ENCODE peak calls at places on chromosomes 13 and 19, in ten cellular contexts. C is foreskin fibroblast, D is WERI-Rb-1, R is cardiac muscle cell, F is psoas muscle, N is mucosa of descending colon, Q is brain microvascular endothelial cell, K is GM12864, E is choroid plexus epithelial cell, H is coronary artery. B is an unnamed sample.

GRCh38 chr13:73268306-73268705 is 209.5 kb downstream of the KLF5 start:
- DNase-seq in R (no peak), D (no peak), Q (peak), E (peak), C (peak), H (no peak), N (peak), F (peak), K (no peak), B (no peak)

GRCh38 chr19:41699231-41699967 is 9.0 kb upstream of the CEACAM5 start:
- DNase-seq in C (no peak), E (no peak), K (no peak), Q (no peak), R (no peak), H (peak), D (no peak), F (no peak), N (peak), B (no peak)

GRCh38 chr19:46730187-46730586 is 13.3 kb upstream of the PRKD2 start:
- DNase-seq in E (no peak), F (no peak), R (no peak), Q (no peak), K (no peak), D (no peak), N (no peak), C (no peak), H (no peak), B (no peak)

GRCh38 chr19:35206855-35207254 is 21.7 kb downstream of the FAM187B start:
- DNase-seq in C (no peak), H (no peak), F (no peak), D (no peak), R (no peak), E (no peak), Q (no peak), K (no peak), N (no peak), B (no peak)

GRCh38 chr13:67408823-67409222 is 178.7 kb upstream of the PCDH9 start:
- DNase-seq in H (no peak), Q (no peak), C (no peak), E (peak), F (no peak), R (no peak), K (no peak), D (no peak), N (no peak), B (no peak)

GRCh38 chr13:41405367-41405766 is 52.0 kb upstream of the RGCC start:
- DNase-seq in H (no peak), E (no peak), C (no peak), K (no peak), R (no peak), N (no peak), Q (no peak), D (no peak), F (no peak), B (no peak)

GRCh38 chr13:113493315-113493951 is 2.9 kb upstream of the DCUN1D2 start:
- DNase-seq in E (peak), Q (peak), H (no peak), C (peak), N (no peak), R (no peak), D (no peak), K (no peak), F (no peak), B (peak)

GRCh38 chr19:12660980-12661379 is 5.6 kb downstream of the MAN2B1 start:
- DNase-seq in C (no peak), E (no peak), N (no peak), D (no peak), H (no peak), F (no peak), K (no peak), Q (no peak), R (no peak), B (no peak)

GRCh38 chr13:80755925-80756324 is 415.0 kb upstream of the SPRY2 start:
- DNase-seq in N (no peak), H (no peak), F (no peak), R (no peak), C (peak), K (no peak), D (no peak), E (peak), Q (no peak), B (no peak)

GRCh38 chr19:48842744-48843162 is 6.5 kb upstream of the HSD17B14 start:
- DNase-seq in D (peak), H (no peak), C (peak), F (no peak), R (peak), K (peak), E (peak), Q (peak), N (no peak), B (no peak)

GRCh38 chr13:87124785-87125074 is 546.4 kb upstream of the SLITRK5 start:
- DNase-seq in C (no peak), Q (no peak), F (no peak), E (no peak), K (no peak), N (no peak), D (no peak), R (no peak), H (no peak), B (no peak)

DNA sequence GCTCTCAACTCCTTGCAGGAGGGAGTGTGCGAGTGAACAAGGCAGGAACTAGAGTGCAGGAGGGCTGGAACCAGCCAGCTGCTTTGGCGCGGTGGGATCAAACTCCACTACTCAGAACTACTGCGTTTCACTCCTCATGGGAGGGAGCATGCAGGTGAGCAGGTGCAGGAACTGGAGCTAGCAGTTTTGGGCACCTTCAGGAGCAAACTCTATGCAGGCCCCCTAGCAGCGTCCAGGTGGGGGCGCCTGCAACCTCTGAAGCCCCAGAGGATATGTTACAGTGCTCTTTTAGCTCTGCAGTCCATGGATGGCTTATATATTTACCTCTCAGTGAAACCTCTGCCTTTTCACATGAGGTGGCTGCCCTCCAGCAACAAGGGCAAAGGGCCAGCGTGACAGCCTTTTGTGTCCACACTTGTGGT is 1303.4 kb downstream of the PCDH9 start:
- DNase-seq in K (no peak), Q (no peak), H (no peak), N (peak), C (peak), R (peak), D (peak), E (no peak), F (peak), B (no peak)
- TF ChIP-seq CTCF in K (no peak), Q (peak), H (no peak), N (no peak), C (peak), R (peak), D (peak), E (peak), F (no peak), B (peak)

GRCh38 chr19:1862068-1862423 is 1.3 kb downstream of the KLF16 start:
- DNase-seq in K (no peak), D (no peak), Q (no peak), F (no peak), H (no peak), R (no peak), E (no peak), C (no peak), N (no peak), B (no peak)

GRCh38 chr19:1860133-1860775 is 3.1 kb downstream of the KLF16 start:
- DNase-seq in D (peak), F (no peak), C (peak), K (no peak), R (peak), H (no peak), Q (peak), E (peak), N (peak), B (no peak)

GRCh38 chr19:1862424-1863307 is 713 bp downstream of the KLF16 start:
- DNase-seq in F (no peak), N (peak), D (no peak), R (peak), K (no peak), H (peak), Q (no peak), C (peak), E (no peak), B (no peak)

GRCh38 chr19:1861599-1862031 is 1.8 kb downstream of the KLF16 start:
- DNase-seq in K (no peak), R (no peak), E (no peak), D (no peak), H (no peak), F (no peak), N (peak), Q (no peak), C (peak), B (no peak)

DNA sequence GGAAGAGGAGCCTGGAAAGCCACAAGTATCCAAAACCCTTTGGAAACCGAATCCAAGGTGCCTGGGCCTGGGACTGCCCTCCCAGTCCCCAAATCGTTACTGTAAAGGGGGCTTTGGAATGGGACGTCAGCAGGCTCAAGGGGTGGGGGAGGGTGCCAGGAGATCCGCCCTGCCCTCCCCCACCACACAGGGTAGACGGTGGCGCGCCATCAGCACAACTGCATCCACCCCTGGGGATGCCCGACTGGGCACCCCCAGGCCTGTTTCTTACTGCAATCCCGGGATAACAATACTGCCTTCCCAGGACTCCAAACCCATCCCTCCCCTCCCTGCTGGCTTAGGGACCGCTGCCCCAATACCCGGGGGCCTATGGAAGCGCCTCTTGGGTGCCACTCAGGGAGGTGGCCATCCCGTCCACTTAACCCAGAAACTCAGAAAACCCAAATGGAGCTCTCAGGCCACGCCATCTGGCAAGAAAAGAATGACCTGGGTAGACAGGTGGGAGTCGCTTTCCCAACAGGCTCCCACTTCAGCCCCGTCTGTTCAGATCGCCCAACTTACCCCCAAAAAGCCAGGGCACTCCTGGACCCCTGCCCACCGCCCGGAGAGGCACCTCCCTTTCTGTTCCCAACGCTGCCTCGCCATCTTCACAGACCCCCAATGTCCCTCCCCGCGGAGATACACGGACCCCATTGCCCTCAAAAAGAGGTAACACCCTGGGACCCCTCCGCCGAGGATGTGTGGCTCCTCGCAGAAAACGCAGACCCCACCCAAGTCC is 2.4 kb downstream of the KLF16 start:
- DNase-seq in Q (no peak), K (no peak), E (no peak), R (no peak), C (no peak), D (no peak), H (no peak), F (no peak), N (no peak), B (no peak)
- H3K4me3 ChIP-seq in Q (peak), K (peak), E (peak), R (peak), C (peak), D (peak), H (peak), F (no peak), N (no peak), B (peak)

GRCh38 chr13:109272595-109273325 is 513.6 kb downstream of the IRS2 start:
- DNase-seq in F (no peak), K (no peak), E (peak), N (no peak), H (no peak), C (no peak), D (no peak), Q (peak), R (no peak), B (no peak)

GRCh38 chr13:109271555-109271954 is 514.8 kb downstream of the IRS2 start:
- DNase-seq in K (no peak), N (no peak), Q (no peak), F (no peak), C (no peak), E (no peak), H (no peak), R (no peak), D (no peak), B (no peak)

GRCh38 chr13:109273326-109273751 is 513.0 kb downstream of the IRS2 start:
- DNase-seq in F (no peak), E (peak), Q (peak), N (no peak), H (no peak), R (no peak), K (no peak), D (no peak), C (peak), B (no peak)

GRCh38 chr13:109271061-109271460 is 515.3 kb downstream of the IRS2 start:
- DNase-seq in R (no peak), Q (no peak), C (no peak), F (no peak), H (no peak), D (no peak), E (no peak), K (no peak), N (no peak), B (no peak)

GRCh38 chr13:109271991-109272454 is 514.4 kb downstream of the IRS2 start:
- DNase-seq in K (no peak), D (no peak), E (peak), Q (peak), R (no peak), F (no peak), C (no peak), N (no peak), H (no peak), B (no peak)
- TF ChIP-seq CTCF in K (no peak), D (no peak), E (no peak), Q (peak), R (no peak), F (no peak), C (no peak), N (no peak), H (no peak), B (no peak)

GRCh38 chr19:1070576-1070930 is 3.6 kb downstream of the ARHGAP45 start:
- DNase-seq in R (no peak), E (no peak), H (no peak), K (no peak), Q (no peak), C (peak), D (no peak), F (peak), N (no peak), B (no peak)

GRCh38 chr19:1068111-1069001 is 1.4 kb downstream of the ARHGAP45 start:
- DNase-seq in Q (no peak), E (no peak), D (no peak), R (no peak), K (no peak), C (no peak), H (no peak), F (peak), N (peak), B (no peak)

GRCh38 chr19:1070931-1071791 is 4.2 kb downstream of the ARHGAP45 start:
- DNase-seq in D (no peak), K (no peak), R (peak), E (no peak), H (no peak), N (no peak), Q (no peak), C (no peak), F (peak), B (no peak)

GRCh38 chr19:1067341-1068103 is 555 bp downstream of the ARHGAP45 start:
- DNase-seq in R (no peak), F (no peak), E (no peak), N (peak), K (no peak), D (no peak), H (no peak), Q (no peak), C (no peak), B (no peak)

DNA sequence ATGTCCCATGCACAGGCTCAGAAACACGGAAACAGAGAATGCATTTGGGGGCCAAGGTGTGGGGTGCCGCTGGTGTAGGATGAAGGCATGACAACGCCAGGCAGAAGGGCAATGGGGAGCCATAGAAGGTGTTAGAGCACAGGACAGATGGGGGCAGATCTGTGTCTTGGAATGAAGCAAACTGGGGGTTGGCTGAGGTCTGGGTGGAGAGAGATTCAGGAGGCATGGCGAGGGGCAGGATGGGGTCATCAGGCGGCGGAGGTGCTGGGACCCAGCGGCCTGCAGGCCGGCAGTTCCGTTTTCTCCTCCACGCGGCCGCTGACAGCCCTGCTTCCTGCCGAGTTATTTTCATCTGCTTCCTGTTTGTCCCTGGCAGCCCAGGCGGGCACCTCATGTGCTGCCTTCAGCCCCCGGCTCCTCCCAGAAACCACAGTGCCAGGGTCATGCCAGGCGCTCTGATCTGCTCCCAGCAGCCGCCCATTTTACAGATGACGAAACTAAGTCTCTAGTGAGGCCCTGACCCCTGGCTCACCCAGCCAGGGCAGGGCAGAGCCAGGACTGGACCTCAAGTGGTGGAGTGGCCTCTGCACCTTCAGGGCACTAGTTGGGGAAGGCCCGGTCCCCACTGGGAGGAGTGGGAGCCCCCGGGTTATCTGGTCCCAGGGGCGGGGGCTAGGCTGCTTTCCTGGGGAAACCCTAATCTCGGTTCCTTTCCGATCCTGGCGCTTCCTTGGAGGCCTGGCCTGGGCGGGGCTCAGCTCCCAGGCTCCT is 2.2 kb downstream of the ARHGAP45 start:
- DNase-seq in E (no peak), Q (no peak), F (peak), N (peak), H (no peak), K (no peak), C (no peak), D (no peak), R (no peak), B (no peak)
- H3K4me3 ChIP-seq in E (no peak), Q (no peak), F (peak), N (no peak), H (peak), K (peak), C (no peak), D (no peak), R (no peak), B (no peak)

DNA sequence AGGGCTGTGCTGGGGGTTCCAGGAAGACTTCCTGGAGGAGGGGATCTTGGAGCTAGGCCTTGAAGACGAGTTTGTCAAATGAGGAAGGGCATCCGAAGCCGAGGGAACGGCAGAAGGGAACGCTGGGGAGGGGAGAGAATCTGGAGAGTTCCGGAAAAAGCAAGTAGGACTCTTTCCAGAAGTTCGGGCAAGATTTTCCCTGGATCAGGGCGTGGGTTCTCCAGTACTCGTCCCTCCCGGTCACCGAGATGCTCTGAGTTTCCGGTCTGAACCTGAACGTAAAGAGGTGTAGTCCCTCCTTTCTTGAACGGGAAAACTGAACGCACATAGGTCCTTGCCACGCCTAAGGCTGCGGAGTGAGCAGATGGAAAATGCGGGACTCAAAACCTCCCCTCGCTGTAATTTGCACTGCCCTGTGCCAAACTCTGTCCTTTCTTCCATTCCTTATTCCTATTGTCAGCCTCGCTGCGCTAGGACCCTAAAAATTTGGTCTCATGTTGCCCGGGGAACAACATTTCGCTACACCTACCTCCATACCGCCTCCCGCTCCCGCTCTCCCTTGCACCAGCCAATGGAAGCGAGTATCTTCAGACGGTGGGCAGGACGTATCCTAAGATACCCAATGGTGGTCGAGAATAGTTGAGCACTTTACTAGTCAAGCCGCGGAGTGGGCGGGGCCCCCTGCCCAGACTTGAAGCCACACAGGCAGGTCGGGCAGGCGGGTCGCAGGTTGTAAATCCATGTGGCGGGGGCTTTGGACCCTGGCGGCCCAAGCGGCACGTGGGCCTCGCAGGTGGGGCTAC is at the start of gene GTPBP3:
- DNase-seq in E (peak), N (peak), D (peak), Q (peak), K (peak), R (peak), H (peak), F (peak), C (peak), B (peak)
- TF ChIP-seq CTCF in E (no peak), N (no peak), D (no peak), Q (no peak), K (no peak), R (no peak), H (no peak), F (no peak), C (no peak), B (no peak)

GRCh38 chr13:59415498-59415897 is 748.2 kb downstream of the DIAPH3 start:
- DNase-seq in E (no peak), N (no peak), C (no peak), F (no peak), H (no peak), R (peak), K (no peak), Q (no peak), D (no peak), B (no peak)

GRCh38 chr13:59408738-59409137 is 755.0 kb downstream of the DIAPH3 start:
- DNase-seq in H (no peak), F (no peak), K (no peak), Q (no peak), D (no peak), N (no peak), R (no peak), E (no peak), C (no peak), B (no peak)

GRCh38 chr13:59409211-59409610 is 754.5 kb downstream of the DIAPH3 start:
- DNase-seq in N (peak), C (peak), D (peak), F (no peak), E (peak), K (no peak), R (no peak), H (no peak), Q (peak), B (no peak)

GRCh38 chr13:59413121-59413520 is 750.6 kb downstream of the DIAPH3 start:
- DNase-seq in Q (peak), F (no peak), R (peak), K (peak), D (no peak), N (no peak), H (no peak), E (no peak), C (no peak), B (no peak)

GRCh38 chr13:59409651-59410200 is 754.0 kb downstream of the DIAPH3 start:
- DNase-seq in H (no peak), C (no peak), Q (no peak), E (no peak), D (no peak), R (no peak), F (no peak), N (no peak), K (no peak), B (no peak)
- H3K4me3 ChIP-seq in H (no peak), C (no peak), Q (no peak), E (no peak), D (no peak), R (no peak), F (no peak), N (no peak), K (no peak), B (no peak)

DNA sequence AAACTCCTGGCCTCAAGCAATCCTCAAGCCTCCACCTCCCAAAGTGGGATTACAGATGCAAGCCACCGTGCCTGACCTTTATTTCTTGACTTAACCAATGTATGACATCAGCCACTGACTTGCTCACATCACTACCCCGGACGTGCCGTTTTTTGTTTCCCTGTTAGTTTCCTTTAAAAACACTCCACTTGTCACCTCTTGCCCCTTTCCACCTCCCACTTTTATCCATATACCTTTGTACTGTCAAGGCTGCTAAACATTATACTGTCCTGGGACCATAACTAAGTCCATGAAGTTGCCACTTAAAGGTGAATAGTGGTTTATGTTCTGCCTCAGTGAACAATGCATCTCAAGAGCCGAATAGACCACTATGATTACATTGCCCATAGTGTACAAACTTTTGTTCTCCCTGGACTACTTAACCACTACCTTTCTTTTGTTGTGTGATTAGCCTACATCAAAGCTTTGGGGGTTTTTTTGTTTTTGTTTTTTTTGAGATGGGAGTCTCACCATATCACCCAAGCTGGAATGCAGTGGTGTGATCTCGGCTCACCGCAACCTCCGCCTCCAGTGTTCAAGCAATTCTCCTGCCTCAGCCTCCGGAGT is 2.4 kb upstream of the EPHX3 start:
- DNase-seq in C (peak), N (no peak), R (no peak), E (no peak), Q (no peak), K (no peak), H (no peak), F (no peak), D (no peak), B (no peak)
- TF ChIP-seq CTCF in C (no peak), N (no peak), R (no peak), E (no peak), Q (no peak), K (no peak), H (no peak), F (no peak), D (no peak), B (no peak)